ENCODE peak calls at places on chromosomes 13 and 19, in seven cellular contexts. N, I, Z, C, F, S and A are unnamed samples. For H3K9me3, the result is how much of the 10 kb centered on the place peaks cover.

GRCh38 chr19:18895828-18896341 is at the start of gene CERS1:
- DNase-seq in N (no peak), I (no peak), Z (peak), C (no peak), F (no peak), S (no peak), A (no peak)

GRCh38 chr19:49940482-49940791 is 11.1 kb upstream of the NUP62 start:
- DNase-seq in N (no peak), I (no peak), Z (no peak), C (no peak), F (no peak), S (no peak), A (no peak)

GRCh38 chr19:51480590-51480989 is 2.3 kb downstream of the CEACAM18 start:
- DNase-seq in N (no peak), I (no peak), Z (peak), C (no peak), F (no peak), S (peak), A (no peak)

GRCh38 chr19:28864024-28864503 is 348.9 kb downstream of the UQCRFS1 start:
- DNase-seq in N (peak), I (no peak), Z (no peak), C (no peak), F (no peak), S (no peak), A (no peak)

GRCh38 chr13:111145506-111145905 is 30.4 kb downstream of the ARHGEF7 start:
- DNase-seq in N (no peak), I (no peak), Z (no peak), C (no peak), F (no peak), S (no peak), A (no peak)

GRCh38 chr13:24131749-24132148 is 28.8 kb upstream of the SPATA13 start:
- DNase-seq in N (no peak), I (no peak), Z (no peak), C (no peak), F (no peak), S (no peak), A (no peak)

GRCh38 chr13:33519561-33520479 is 234.3 kb upstream of the STARD13 start:
- DNase-seq in N (no peak), I (peak), Z (no peak), C (no peak), F (no peak), S (no peak), A (no peak)

GRCh38 chr13:106132216-106132615 is 403.2 kb downstream of the EFNB2 start:
- DNase-seq in N (no peak), I (peak), Z (no peak), C (no peak), F (no peak), S (no peak), A (no peak)

GRCh38 chr19:49327878-49328544 is 3.0 kb upstream of the SLC6A16 start:
- DNase-seq in N (no peak), I (no peak), Z (peak), C (no peak), F (no peak), S (peak), A (no peak)

GRCh38 chr19:14410775-14411134 is 8.4 kb downstream of the DDX39A start:
- DNase-seq in N (no peak), I (no peak), Z (no peak), C (no peak), F (no peak), S (no peak), A (no peak)

GRCh38 chr13:110485604-110486003 is 75.9 kb downstream of the RAB20 start:
- DNase-seq in N (no peak), I (peak), Z (peak), C (no peak), F (no peak), S (peak), A (no peak)

DNA sequence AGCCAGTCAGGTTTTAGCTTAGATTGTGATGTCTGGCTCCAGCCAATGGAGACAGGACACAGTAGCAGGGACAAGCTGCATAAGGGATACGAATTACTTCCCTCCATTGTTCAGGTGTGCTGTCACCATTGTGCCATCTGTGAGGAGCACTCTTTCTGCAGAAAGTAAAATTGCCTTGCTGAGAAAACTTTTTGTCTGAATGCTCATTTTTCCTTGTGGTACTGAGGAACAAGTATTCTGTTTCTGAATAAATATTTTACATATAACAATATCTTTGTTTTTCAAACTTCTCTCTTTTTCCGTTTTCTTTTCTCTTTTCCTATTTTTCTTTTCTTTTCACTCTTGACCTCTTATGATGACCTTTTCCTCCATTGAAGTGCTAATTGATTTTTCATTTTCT is 10.2 kb downstream of the SLC10A2 start:
- DNase-seq in N (no peak), I (no peak), Z (no peak), C (no peak), F (no peak), S (no peak), A (no peak)
- H3K9me3 ChIP-seq in N (half or more), I (under half), Z (under half), C (under half), F (under half), S (under half), A (under half)

GRCh38 chr19:13104848-13105646 is 2.4 kb upstream of the LYL1 start:
- DNase-seq in N (no peak), I (no peak), Z (no peak), C (no peak), F (no peak), S (no peak), A (no peak)
- TF ChIP-seq CTCF in N (no peak), I (no peak), Z (no peak), C (no peak), F (no peak), S (peak), A (no peak)

GRCh38 chr19:1511318-1511988 is 1.4 kb downstream of the ADAMTSL5 start:
- DNase-seq in N (no peak), I (no peak), Z (no peak), C (no peak), F (no peak), S (no peak), A (no peak)
- H3K27ac ChIP-seq in N (no peak), I (no peak), Z (no peak), C (no peak), F (no peak), S (no peak), A (peak)

DNA sequence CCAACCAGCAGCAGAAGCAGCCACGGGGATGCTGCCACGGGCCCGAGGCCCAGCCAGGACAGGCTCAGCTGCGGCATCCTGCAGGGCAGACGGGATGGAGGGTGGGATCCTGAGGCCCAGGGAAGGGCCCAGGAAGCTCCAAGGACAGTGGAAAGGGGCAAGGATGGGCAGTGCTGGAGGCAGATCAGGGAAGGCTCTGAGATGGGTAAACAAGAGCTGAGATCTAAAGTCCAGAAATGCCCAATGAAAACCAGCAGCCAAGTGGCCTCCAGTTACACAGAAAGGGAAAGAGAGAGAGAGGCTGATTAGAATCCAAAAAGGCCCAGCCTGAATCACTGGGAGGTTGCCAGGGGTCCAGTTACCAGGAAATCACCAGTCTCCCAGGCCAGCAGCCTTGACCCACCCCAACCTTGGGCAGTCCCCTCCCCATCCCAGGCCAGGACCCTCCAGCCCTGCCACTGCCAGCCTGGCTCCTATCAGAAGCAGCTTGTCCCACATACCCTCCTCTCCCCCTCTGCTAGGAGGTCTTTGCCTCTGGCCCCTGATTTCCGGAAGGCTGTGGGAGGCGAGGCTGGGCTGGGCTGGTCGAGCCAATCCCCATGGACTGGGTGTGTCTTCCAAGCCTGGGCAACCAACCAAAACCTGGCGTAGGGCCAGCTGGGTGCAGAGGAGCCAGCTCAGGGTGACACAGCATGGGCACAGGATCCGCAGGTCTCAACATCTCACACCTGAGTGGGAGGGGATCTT is at the start of gene CYP4F11:
- DNase-seq in N (peak), I (no peak), Z (no peak), C (peak), F (peak), S (no peak), A (peak)
- H3K9me3 ChIP-seq in N (under half), I (under half), Z (under half), C (under half), F (under half), S (half or more), A (under half)

DNA sequence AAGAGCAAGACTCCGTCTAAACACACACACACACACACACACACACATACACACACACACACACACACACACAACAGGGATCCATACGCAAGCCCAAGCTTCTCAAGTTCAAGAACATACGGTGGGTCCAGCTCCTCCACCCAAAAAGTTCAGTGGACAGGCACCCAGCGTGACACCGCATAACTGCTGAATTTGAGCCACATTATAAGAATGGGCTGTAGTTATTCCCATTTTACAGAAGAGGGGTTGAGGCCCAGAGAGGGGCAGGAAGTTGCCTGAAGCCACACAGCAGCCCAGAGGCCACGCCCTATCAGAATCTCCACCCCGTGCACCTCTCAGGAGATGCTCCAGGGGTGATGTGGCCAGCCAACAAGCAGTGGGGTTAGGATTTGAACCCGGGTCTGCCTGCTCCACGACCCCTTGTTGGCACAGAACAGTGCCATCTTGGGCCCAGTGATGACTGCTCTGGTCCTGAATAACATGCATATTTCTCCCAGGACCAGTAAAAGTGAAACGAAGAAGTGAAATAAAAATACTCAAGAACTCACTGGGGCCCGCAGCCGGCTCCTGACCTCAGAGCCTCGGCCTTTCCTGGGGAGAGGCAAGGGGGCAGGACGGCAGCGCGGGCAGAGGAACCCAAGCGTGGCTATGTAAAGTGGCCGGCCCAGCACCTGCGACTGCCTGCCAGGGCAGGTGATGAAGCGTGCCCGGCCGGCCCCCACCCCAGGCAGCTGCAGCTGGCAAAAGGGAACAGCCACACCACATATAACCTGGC is 61.9 kb downstream of the AP1M1 start:
- DNase-seq in N (no peak), I (no peak), Z (no peak), C (no peak), F (no peak), S (no peak), A (no peak)
- TF ChIP-seq CTCF in N (no peak), I (no peak), Z (no peak), C (no peak), F (no peak), S (no peak), A (no peak)

GRCh38 chr19:55660991-55661390 is 6.2 kb downstream of the U2AF2 start:
- DNase-seq in N (no peak), I (no peak), Z (no peak), C (no peak), F (no peak), S (no peak), A (no peak)

GRCh38 chr19:55658846-55659459 is 4.1 kb downstream of the U2AF2 start:
- DNase-seq in N (no peak), I (no peak), Z (no peak), C (no peak), F (no peak), S (no peak), A (no peak)

GRCh38 chr19:55660404-55660803 is 5.6 kb downstream of the U2AF2 start:
- DNase-seq in N (no peak), I (no peak), Z (no peak), C (no peak), F (no peak), S (no peak), A (no peak)

GRCh38 chr19:55661826-55662225 is 7.0 kb downstream of the U2AF2 start:
- DNase-seq in N (no peak), I (no peak), Z (no peak), C (no peak), F (no peak), S (no peak), A (no peak)

GRCh38 chr19:55659822-55660221 is 5.0 kb downstream of the U2AF2 start:
- DNase-seq in N (no peak), I (no peak), Z (no peak), C (no peak), F (no peak), S (no peak), A (no peak)
- H3K27ac ChIP-seq in N (no peak), I (no peak), Z (no peak), C (no peak), F (no peak), S (no peak), A (no peak)

GRCh38 chr19:2089001-2089711 is 7.0 kb downstream of the MOB3A start:
- DNase-seq in N (no peak), I (peak), Z (no peak), C (no peak), F (no peak), S (no peak), A (no peak)
- H3K9me3 ChIP-seq in N (under half), I (under half), Z (under half), C (under half), F (under half), S (under half), A (under half)

GRCh38 chr13:65416784-65417183 is 1813.4 kb downstream of the PCDH9 start:
- DNase-seq in N (no peak), I (no peak), Z (no peak), C (no peak), F (no peak), S (no peak), A (no peak)

GRCh38 chr13:65414187-65414586 is 1815.9 kb downstream of the PCDH9 start:
- DNase-seq in N (no peak), I (no peak), Z (no peak), C (no peak), F (no peak), S (no peak), A (no peak)

GRCh38 chr13:65410791-65411190 is 1819.3 kb downstream of the PCDH9 start:
- DNase-seq in N (no peak), I (no peak), Z (no peak), C (no peak), F (no peak), S (no peak), A (no peak)
- TF ChIP-seq CTCF in N (no peak), I (no peak), Z (no peak), C (no peak), F (no peak), S (no peak), A (no peak)

GRCh38 chr19:42246869-42247630 is 4.6 kb upstream of the GSK3A start:
- DNase-seq in N (no peak), I (no peak), Z (no peak), C (no peak), F (no peak), S (no peak), A (no peak)
- H3K27ac ChIP-seq in N (peak), I (peak), Z (peak), C (peak), F (peak), S (no peak), A (peak)